ENCODE peak calls at places on chromosomes 11 and 22, in four cellular contexts. A is K562, K is HCT116, V is GM12878. N is an unnamed sample.

GRCh38 chr11:64619811-64620285 is 28.8 kb downstream of the SLC22A12 start:
- DNase-seq in A (peak), K (peak), V (no peak), N (no peak)

GRCh38 chr11:87597696-87598095 is 560.0 kb downstream of the TMEM135 start:
- DNase-seq in A (no peak), K (no peak), V (no peak), N (no peak)

GRCh38 chr11:10909141-10909883 is 51.5 kb upstream of the ZBED5 start:
- DNase-seq in A (no peak), K (no peak), V (no peak), N (no peak)

GRCh38 chr11:1303196-1303821 is 6.1 kb downstream of the TOLLIP start:
- DNase-seq in A (no peak), K (no peak), V (no peak), N (peak)

GRCh38 chr11:73322111-73322985 is 14.3 kb downstream of the ARHGEF17 start:
- DNase-seq in A (no peak), K (no peak), V (no peak), N (no peak)

GRCh38 chr11:78365381-78365792 is 52.2 kb downstream of the GAB2 start:
- DNase-seq in A (no peak), K (peak), V (no peak), N (peak)

GRCh38 chr11:59857444-59858434 is 8.5 kb downstream of the TCN1 start:
- DNase-seq in A (peak), K (peak), V (no peak), N (no peak)

GRCh38 chr11:134008593-134008992 is 51.8 kb upstream of the IGSF9B start:
- DNase-seq in A (no peak), K (no peak), V (no peak), N (no peak)

GRCh38 chr11:7332451-7332850 is 80.7 kb downstream of the SYT9 start:
- DNase-seq in A (no peak), K (no peak), V (no peak), N (no peak)

GRCh38 chr22:46452195-46453005 is 85.0 kb downstream of the CELSR1 start:
- DNase-seq in A (no peak), K (no peak), V (no peak), N (no peak)

GRCh38 chr11:58787903-58788302 is 56.2 kb upstream of the GLYAT start:
- DNase-seq in A (no peak), K (no peak), V (no peak), N (no peak)

GRCh38 chr11:122181372-122181771 is 65.4 kb upstream of the BLID start:
- DNase-seq in A (no peak), K (no peak), V (no peak), N (no peak)

GRCh38 chr22:17969732-17970131 is 54.6 kb downstream of the MICAL3 start:
- DNase-seq in A (no peak), K (no peak), V (no peak), N (no peak)

GRCh38 chr11:94664336-94664735 is 97.2 kb downstream of the PIWIL4 start:
- DNase-seq in A (no peak), K (peak), V (no peak), N (no peak)

GRCh38 chr11:72240461-72241289 is 3.3 kb downstream of the PHOX2A start:
- DNase-seq in A (no peak), K (no peak), V (no peak), N (peak)

GRCh38 chr22:40637181-40638150 is 947 bp upstream of the MRTFA start:
- DNase-seq in A (peak), K (no peak), V (no peak), N (no peak)
- TF ChIP-seq EGR1 in A (no peak), K (no peak), V (no peak), N (no peak)

GRCh38 chr11:92569717-92570116 is 345.1 kb downstream of the FAT3 start:
- DNase-seq in A (no peak), K (no peak), V (no peak), N (no peak)
- TF ChIP-seq EGR1 in A (no peak), K (no peak), V (no peak), N (no peak)

GRCh38 chr11:47980093-47980906 is at the start of gene PTPRJ:
- DNase-seq in A (peak), K (no peak), V (no peak), N (no peak)
- TF ChIP-seq EGR1 in A (no peak), K (no peak), V (no peak), N (no peak)

DNA sequence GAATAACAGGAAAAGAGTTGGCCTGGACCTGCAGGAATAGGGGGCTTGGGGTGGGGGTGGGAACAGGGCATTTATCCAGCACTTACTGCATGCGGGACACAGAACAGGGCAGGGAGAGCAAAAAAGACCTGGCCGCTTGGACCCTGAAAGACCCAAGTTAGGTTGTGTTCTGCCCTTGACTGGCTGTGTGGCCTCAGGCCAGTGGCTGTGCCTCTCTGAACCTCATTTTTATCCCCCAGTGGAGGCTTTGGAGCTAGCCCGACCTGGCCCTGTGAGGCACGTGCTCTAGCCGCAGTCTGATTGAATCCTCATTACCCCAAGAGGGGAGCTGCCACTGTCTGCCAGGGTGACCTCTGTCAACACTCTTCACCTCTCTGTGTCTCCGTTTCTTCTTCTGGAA is 68.7 kb downstream of the MN1 start:
- DNase-seq in A (no peak), K (no peak), V (no peak), N (no peak)
- TF ChIP-seq EGR1 in A (no peak), K (no peak), V (no peak), N (no peak)